ENCODE peak calls at places on chromosomes 3 and 15, in four cellular contexts. H is body of pancreas, Z is BE2C, Q is tibial nerve. E is an unnamed sample.

GRCh38 chr3:190026154-190026553 is 94.5 kb downstream of the P3H2 start:
- DNase-seq in Z (no peak), Q (no peak), H (no peak), E (no peak)

GRCh38 chr15:67750371-67750770 is 74.9 kb upstream of the SKOR1 start:
- DNase-seq in Z (no peak), Q (no peak), H (no peak), E (no peak)

GRCh38 chr15:90648137-90649070 is 68.7 kb upstream of the BLM start:
- DNase-seq in Q (peak), Z (peak), H (peak), E (peak)

GRCh38 chr15:63420333-63420741 is 38.7 kb upstream of the CA12 start:
- DNase-seq in H (no peak), Z (no peak), Q (no peak), E (peak)

GRCh38 chr15:92000709-92001108 is 147.2 kb downstream of the SLCO3A1 start:
- DNase-seq in H (no peak), Z (no peak), Q (no peak), E (no peak)

GRCh38 chr3:24119321-24119751 is 174.2 kb downstream of the NR1D2 start:
- DNase-seq in H (no peak), Q (no peak), Z (no peak), E (peak)

GRCh38 chr3:16600771-16601538 is 4.3 kb downstream of the DAZL start:
- DNase-seq in Z (peak), H (peak), Q (peak), E (peak)

GRCh38 chr3:101513419-101513986 is 491 bp upstream of the SENP7 start:
- DNase-seq in Q (no peak), H (no peak), Z (no peak), E (no peak)

GRCh38 chr3:151813777-151814176 is at the start of gene AADAC:
- DNase-seq in H (no peak), Z (no peak), Q (no peak), E (peak)

GRCh38 chr3:160981217-160981938 is 123.8 kb downstream of the B3GALNT1 start:
- DNase-seq in Q (peak), Z (no peak), H (no peak), E (peak)

GRCh38 chr3:51622868-51623267 is 48.2 kb upstream of the TEX264 start:
- DNase-seq in Z (peak), Q (no peak), H (peak), E (peak)

GRCh38 chr3:40309925-40310635 is 573 bp downstream of the EIF1B start:
- DNase-seq in Q (peak), Z (peak), H (peak), E (peak)

GRCh38 chr15:40379853-40380252 is 2.7 kb upstream of the KNSTRN start:
- DNase-seq in Z (no peak), Q (peak), H (peak), E (peak)

GRCh38 chr3:30227571-30228301 is 378.7 kb upstream of the TGFBR2 start:
- DNase-seq in Q (no peak), H (no peak), Z (no peak), E (peak)

GRCh38 chr15:62407216-62407615 is 242.1 kb upstream of the C2CD4B start:
- DNase-seq in Q (no peak), H (no peak), Z (no peak), E (no peak)

GRCh38 chr3:125148836-125149235 is 63.7 kb downstream of the SLC12A8 start:
- DNase-seq in Z (no peak), Q (no peak), H (no peak), E (peak)

GRCh38 chr3:16697437-16698258 is 92.4 kb upstream of the DAZL start:
- DNase-seq in H (no peak), Z (no peak), Q (no peak), E (peak)

GRCh38 chr3:21486381-21486935 is 264.6 kb downstream of the ZNF385D start:
- DNase-seq in H (no peak), Z (no peak), Q (no peak), E (no peak)

GRCh38 chr3:141795719-141796435 is 32.7 kb downstream of the GRK7 start:
- DNase-seq in H (peak), Q (peak), Z (peak), E (peak)

GRCh38 chr3:141796436-141797166 is 33.4 kb downstream of the GRK7 start:
- DNase-seq in Z (no peak), Q (peak), H (peak), E (peak)

GRCh38 chr3:141798455-141798854 is 35.2 kb downstream of the GRK7 start:
- DNase-seq in Q (no peak), H (peak), Z (no peak), E (peak)

GRCh38 chr3:141797819-141798405 is 34.7 kb downstream of the GRK7 start:
- DNase-seq in Z (no peak), H (peak), Q (no peak), E (no peak)

GRCh38 chr3:141797167-141797773 is 34.1 kb downstream of the GRK7 start:
- DNase-seq in H (peak), Z (no peak), Q (peak), E (peak)
- H3K4me3 ChIP-seq in H (no peak), Z (no peak), Q (peak), E (peak)

GRCh38 chr3:127473244-127474024 is 117.1 kb downstream of the TPRA1 start:
- DNase-seq in H (no peak), Z (peak), Q (no peak), E (no peak)
- TF ChIP-seq CTCF in H (peak), Z (peak), Q (no peak), E (no peak)

GRCh38 chr3:135779590-135780235 is 185.8 kb upstream of the PPP2R3A start:
- DNase-seq in Z (no peak), H (no peak), Q (no peak), E (no peak)

GRCh38 chr3:135779024-135779423 is 186.5 kb upstream of the PPP2R3A start:
- DNase-seq in Q (no peak), H (no peak), Z (no peak), E (no peak)

GRCh38 chr3:135784557-135784956 is 181.0 kb upstream of the PPP2R3A start:
- DNase-seq in Z (no peak), H (no peak), Q (no peak), E (no peak)

DNA sequence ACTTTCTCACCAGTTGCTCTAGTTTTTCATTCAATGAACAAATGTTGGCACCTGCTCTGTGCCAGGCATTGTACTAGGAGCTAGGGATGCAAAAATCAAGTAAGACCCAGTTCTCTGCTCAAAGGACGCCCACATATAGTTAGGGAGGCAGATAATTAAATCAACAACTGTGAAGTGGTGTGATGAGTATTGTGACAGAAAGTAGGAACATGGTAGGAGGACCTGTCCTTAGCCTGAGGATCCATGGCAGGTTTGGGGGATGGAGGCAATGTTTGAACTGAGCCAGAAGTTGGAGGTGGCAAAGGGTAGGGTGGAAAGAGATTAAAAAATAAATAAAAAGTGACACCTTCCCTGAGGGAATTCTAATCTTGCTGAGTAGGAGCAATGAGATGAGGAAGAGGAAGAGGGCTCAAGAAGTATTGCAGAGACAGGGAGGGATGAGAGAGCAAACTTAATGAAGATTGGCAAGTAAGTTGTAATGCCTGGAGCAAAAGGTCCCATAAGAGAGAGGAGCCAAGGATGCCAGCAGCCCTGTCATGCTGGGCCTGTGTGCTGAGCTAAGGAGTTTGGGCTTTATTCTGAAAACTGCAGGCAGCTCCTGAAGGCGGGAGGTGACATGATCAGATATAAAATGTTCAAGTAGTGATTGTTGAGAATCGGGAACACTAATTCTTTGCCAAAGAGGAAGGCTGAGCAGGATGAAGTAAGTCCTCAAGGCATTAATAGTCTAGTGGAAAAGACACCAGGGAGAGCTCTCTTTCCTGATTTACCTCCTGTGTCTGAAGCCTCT is 184.3 kb upstream of the PPP2R3A start:
- DNase-seq in Z (no peak), Q (no peak), H (no peak), E (no peak)
- H3K4me3 ChIP-seq in Z (no peak), Q (no peak), H (no peak), E (no peak)

GRCh38 chr3:132721479-132722164 is 587 bp downstream of the NPHP3 start:
- DNase-seq in Z (peak), Q (peak), H (peak), E (peak)
- TF ChIP-seq CTCF in Z (peak), Q (no peak), H (peak), E (peak)

DNA sequence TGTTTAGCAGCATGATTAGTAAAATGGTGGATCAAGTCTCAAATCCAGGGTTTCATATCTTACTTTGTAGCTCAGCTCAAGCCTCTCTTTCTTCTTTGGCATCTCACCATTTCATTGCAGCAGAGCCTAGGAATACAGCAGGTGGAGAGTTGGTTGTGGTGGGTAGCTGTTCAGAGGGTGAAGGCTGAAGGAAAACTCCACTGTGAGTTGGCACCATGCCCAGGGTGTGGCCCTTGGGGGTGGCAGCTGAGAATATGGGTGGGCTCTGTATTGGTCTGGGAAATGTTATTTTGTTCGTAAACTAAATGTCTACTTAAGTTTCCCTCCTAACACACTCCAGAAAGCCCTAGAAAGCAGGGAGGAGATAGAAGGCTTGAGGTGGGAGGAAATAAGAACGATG is 1.7 kb upstream of the MAP1A start:
- DNase-seq in Z (no peak), Q (no peak), H (no peak), E (no peak)
- H3K4me3 ChIP-seq in Z (no peak), Q (no peak), H (no peak), E (no peak)

GRCh38 chr3:69744507-69744906 is 5.2 kb downstream of the MITF start:
- DNase-seq in Z (no peak), H (no peak), Q (no peak), E (peak)
- TF ChIP-seq CTCF in Z (no peak), H (no peak), Q (no peak), E (no peak)

DNA sequence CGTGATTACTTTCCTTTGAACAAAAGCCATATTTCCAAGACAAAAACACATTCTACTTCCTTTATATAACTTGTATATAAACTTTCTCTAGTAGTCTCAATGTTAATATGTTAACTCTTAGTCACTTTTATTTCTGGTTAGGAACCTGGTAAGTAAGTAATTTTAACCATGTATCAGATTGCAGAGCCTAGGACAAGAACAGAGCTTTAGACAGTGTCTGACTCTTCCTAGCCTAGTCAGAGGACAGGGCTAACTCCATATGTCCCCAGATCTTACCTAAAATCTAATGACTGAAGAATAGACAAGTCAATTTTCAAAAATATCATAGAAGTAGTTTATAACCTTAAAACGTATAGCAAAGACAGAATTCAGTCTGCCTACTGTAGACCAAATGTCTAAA is 8.3 kb downstream of the LEKR1 start:
- DNase-seq in Q (no peak), Z (no peak), H (no peak), E (no peak)
- H3K4me3 ChIP-seq in Q (no peak), Z (no peak), H (no peak), E (no peak)

GRCh38 chr3:37558580-37558979 is 303.1 kb upstream of the CTDSPL start:
- DNase-seq in H (no peak), Q (no peak), Z (no peak), E (no peak)

GRCh38 chr3:37559461-37559860 is 302.2 kb upstream of the CTDSPL start:
- DNase-seq in Q (no peak), H (no peak), Z (no peak), E (no peak)

GRCh38 chr3:37556789-37557301 is 304.8 kb upstream of the CTDSPL start:
- DNase-seq in H (no peak), Z (no peak), Q (no peak), E (no peak)

DNA sequence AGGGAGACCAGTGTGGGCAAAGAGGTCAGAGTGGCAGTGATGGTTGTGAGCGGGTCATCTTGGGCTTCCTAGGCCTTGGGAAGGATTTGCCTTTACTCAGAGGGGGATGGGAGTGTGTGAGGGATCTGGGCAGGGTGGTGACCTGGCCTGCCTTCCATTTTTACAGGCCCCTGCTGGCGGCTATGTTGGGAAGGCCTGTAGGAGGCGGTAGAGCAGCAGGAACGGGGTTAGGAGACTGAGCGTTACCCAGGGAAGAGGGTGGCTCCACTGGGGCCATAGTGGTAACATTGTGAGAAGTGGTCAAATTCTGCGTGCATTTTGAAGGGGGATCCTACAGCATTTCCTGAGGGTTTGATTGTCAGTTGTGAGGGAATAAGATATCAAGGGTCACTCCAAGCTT is 307.3 kb upstream of the CTDSPL start:
- DNase-seq in Z (no peak), H (no peak), Q (no peak), E (no peak)
- TF ChIP-seq CTCF in Z (peak), H (peak), Q (no peak), E (no peak)

E was measured in fibroblast of villous mesenchyme.